ENCODE peak calls at places on chromosome 3, in six cellular contexts. F is GM23248, W is GM23338, O is PC-3, G is IMR-90, Y is HCT116. C is an unnamed sample.

GRCh38 chr3:197491923-197492664 is 63.7 kb downstream of the BDH1 start:
- DNase-seq in G (no peak), F (no peak), O (no peak), W (no peak), Y (no peak), C (no peak)

GRCh38 chr3:179907784-179908482 is 128.8 kb downstream of the PEX5L start:
- DNase-seq in G (no peak), O (no peak), F (no peak), Y (no peak), W (no peak), C (no peak)

GRCh38 chr3:29026959-29027358 is 253.9 kb upstream of the RBMS3 start:
- DNase-seq in W (no peak), G (peak), F (peak), Y (no peak), O (peak), C (no peak)

GRCh38 chr3:108030915-108031425 is 59.9 kb downstream of the CD47 start:
- DNase-seq in F (no peak), W (no peak), G (no peak), O (no peak), Y (no peak), C (no peak)

GRCh38 chr3:49422379-49423248 is at the start of gene AMT:
- DNase-seq in Y (no peak), W (peak), O (no peak), F (no peak), G (peak), C (no peak)

GRCh38 chr3:139339219-139339906 is 4.5 kb upstream of the MRPS22 start:
- DNase-seq in O (no peak), Y (no peak), W (no peak), G (peak), F (peak), C (no peak)

GRCh38 chr3:140242818-140243276 is 307.9 kb downstream of the CLSTN2 start:
- DNase-seq in G (no peak), W (no peak), Y (no peak), O (no peak), F (no peak), C (no peak)

GRCh38 chr3:143885803-143886427 is 37.6 kb upstream of the SLC9A9 start:
- DNase-seq in W (peak), F (peak), G (peak), Y (peak), O (peak), C (peak)

GRCh38 chr3:106176734-106177133 is 307.9 kb upstream of the CBLB start:
- DNase-seq in G (peak), O (no peak), Y (no peak), W (no peak), F (peak), C (no peak)

GRCh38 chr3:156489462-156489911 is 65.4 kb downstream of the SSR3 start:
- DNase-seq in W (no peak), F (peak), G (peak), Y (no peak), O (no peak), C (no peak)

GRCh38 chr3:58065700-58066167 is 57.5 kb downstream of the FLNB start:
- DNase-seq in O (no peak), F (no peak), Y (no peak), G (no peak), W (no peak), C (no peak)

GRCh38 chr3:73036694-73037368 is 24.6 kb upstream of the EBLN2 start:
- DNase-seq in Y (no peak), O (peak), G (no peak), W (no peak), F (peak), C (no peak)

GRCh38 chr3:178658694-178659315 is 122.6 kb downstream of the KCNMB2 start:
- DNase-seq in G (no peak), F (no peak), Y (no peak), W (no peak), O (no peak), C (no peak)

GRCh38 chr3:38561746-38562466 is 65.8 kb downstream of the EXOG start:
- DNase-seq in F (no peak), G (no peak), O (no peak), Y (no peak), W (no peak), C (no peak)

GRCh38 chr3:13880811-13881156 is 913 bp upstream of the WNT7A start:
- DNase-seq in F (no peak), W (peak), G (no peak), Y (no peak), O (peak), C (no peak)

GRCh38 chr3:148990211-148990610 is 1.1 kb upstream of the GYG1 start:
- DNase-seq in F (peak), W (no peak), Y (no peak), O (no peak), G (no peak), C (no peak)

GRCh38 chr3:14170569-14171159 is 7.7 kb downstream of the XPC start:
- DNase-seq in O (peak), F (peak), W (no peak), G (peak), Y (no peak), C (no peak)

GRCh38 chr3:39378092-39378491 is 5.1 kb upstream of the SLC25A38 start:
- DNase-seq in G (peak), F (peak), W (peak), Y (peak), O (peak), C (peak)

GRCh38 chr3:179681492-179682263 is 28.8 kb downstream of the USP13 start:
- DNase-seq in F (no peak), W (no peak), O (no peak), Y (no peak), G (peak), C (no peak)

GRCh38 chr3:146781059-146781458 is 175.9 kb upstream of the PLSCR5 start:
- DNase-seq in O (no peak), F (peak), Y (no peak), W (peak), G (no peak), C (no peak)

GRCh38 chr3:133966954-133967353 is 62.8 kb downstream of the SLCO2A1 start:
- DNase-seq in W (no peak), Y (no peak), F (no peak), G (no peak), O (no peak), C (no peak)

GRCh38 chr3:46006646-46007045 is 11.0 kb upstream of the FYCO1 start:
- DNase-seq in O (peak), Y (no peak), F (peak), W (no peak), G (peak), C (no peak)

GRCh38 chr3:188915137-188915536 is 256.6 kb upstream of the TPRG1 start:
- DNase-seq in Y (no peak), F (peak), O (no peak), G (peak), W (no peak), C (no peak)

GRCh38 chr3:9688961-9689360 is 14.7 kb upstream of the CPNE9 start:
- DNase-seq in G (no peak), F (no peak), O (no peak), Y (no peak), W (no peak), C (no peak)

GRCh38 chr3:5014431-5014830 is 35.2 kb downstream of the BHLHE40 start:
- DNase-seq in W (no peak), Y (no peak), F (peak), G (no peak), O (no peak), C (no peak)

GRCh38 chr3:5013021-5013906 is 34.0 kb downstream of the BHLHE40 start:
- DNase-seq in W (no peak), F (peak), Y (peak), O (peak), G (peak), C (no peak)

GRCh38 chr3:5010706-5011554 is 31.7 kb downstream of the BHLHE40 start:
- DNase-seq in F (peak), G (peak), Y (no peak), O (no peak), W (no peak), C (no peak)

GRCh38 chr3:5011555-5012256 is 32.5 kb downstream of the BHLHE40 start:
- DNase-seq in G (no peak), Y (no peak), W (no peak), F (no peak), O (no peak), C (peak)

DNA sequence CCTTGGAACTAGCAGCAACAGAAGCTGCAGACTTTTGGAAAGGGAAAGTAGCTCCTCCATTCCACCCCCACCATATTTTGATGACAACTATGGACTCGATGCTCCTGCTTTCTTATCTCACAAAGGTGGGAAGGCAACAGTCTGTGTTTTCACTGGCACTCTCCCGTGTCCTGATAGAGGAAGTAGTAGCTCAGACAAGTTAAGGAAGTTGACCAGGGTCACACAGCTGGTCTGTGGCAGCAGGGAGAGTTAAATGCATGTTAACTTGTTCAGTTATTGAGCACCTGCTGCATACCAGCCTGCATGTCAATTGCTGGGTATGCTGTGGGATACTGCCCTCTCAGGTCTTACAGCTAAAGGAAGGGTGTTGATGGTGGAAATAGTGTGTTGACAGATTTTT is 33.2 kb downstream of the BHLHE40 start:
- DNase-seq in Y (no peak), G (no peak), W (no peak), F (no peak), O (no peak), C (no peak)
- H3K4me3 ChIP-seq in Y (no peak), G (no peak), W (no peak), F (no peak), O (no peak), C (no peak)

GRCh38 chr3:177441281-177441812 is 244.1 kb upstream of the TBL1XR1 start:
- DNase-seq in W (no peak), G (no peak), Y (no peak), F (peak), O (no peak), C (no peak)

GRCh38 chr3:177440456-177441105 is 243.3 kb upstream of the TBL1XR1 start:
- DNase-seq in O (peak), F (peak), W (no peak), G (no peak), Y (no peak), C (no peak)

GRCh38 chr3:177439729-177440269 is 242.5 kb upstream of the TBL1XR1 start:
- DNase-seq in W (no peak), O (no peak), F (no peak), Y (no peak), G (peak), C (no peak)

GRCh38 chr3:177443469-177443868 is 246.2 kb upstream of the TBL1XR1 start:
- DNase-seq in O (peak), Y (peak), W (no peak), F (peak), G (peak), C (no peak)

DNA sequence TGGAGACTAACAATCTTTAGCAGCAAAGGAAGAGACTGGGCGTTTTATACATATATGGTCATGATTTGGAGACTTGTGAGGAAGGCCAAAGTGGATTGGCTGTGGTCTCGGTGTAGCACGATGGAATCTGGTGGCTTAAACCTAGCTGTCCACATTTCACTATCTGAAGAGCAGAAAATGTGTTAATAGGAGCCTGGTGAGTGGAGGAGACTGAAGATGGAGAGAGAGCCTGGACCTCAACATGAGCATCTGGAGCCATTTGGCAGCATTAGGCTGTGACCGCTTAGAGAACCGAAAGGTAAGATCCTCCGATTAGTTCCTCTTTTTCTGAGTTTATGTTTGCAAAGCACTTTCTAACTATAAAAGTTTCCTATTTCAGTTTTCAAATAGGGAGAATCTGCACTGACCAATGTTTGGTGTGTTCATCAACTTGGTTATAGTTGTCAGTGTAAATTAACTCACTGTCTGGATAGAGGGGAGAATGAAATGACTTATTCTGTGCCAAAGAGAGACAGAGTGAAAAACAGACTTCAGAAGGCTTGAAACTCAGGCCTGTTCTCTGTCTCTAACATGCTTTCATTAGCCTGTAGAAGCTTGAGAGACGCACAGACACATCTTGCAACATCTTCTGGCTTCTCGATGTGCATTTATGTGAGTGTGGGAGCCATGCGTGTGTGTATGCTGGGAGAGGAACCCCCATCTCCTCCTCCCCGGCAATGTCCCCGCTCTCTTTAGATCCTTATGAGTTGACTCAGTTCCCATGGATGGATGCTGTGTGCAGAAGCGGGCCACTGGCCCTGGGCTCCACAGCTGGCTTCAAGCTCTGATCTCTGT is 244.7 kb upstream of the TBL1XR1 start:
- DNase-seq in G (no peak), Y (no peak), F (peak), W (no peak), O (no peak), C (peak)
- H2AFZ ChIP-seq in G (peak), Y (peak), F (peak), W (peak), O (no peak), C (peak)

DNA sequence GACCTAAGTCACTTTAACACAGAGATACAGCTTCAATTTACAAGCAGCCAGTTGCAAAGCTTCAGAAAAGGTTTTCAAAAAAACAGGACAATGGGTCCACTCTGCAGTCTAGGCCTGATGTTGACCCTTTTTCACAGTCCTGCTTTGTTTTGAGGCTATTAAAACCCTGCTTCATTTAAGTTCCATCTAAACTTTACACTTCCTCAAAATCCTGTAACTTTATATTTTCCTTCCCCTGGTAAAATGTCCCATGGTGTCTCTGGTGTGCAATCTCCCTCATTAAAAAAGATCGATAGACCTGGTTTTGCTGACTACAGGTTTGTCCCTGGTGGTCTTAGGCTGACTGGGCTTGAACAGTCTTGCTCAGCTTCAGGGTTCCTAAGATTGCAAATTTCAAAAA is 5.1 kb upstream of the RPL14 start:
- DNase-seq in G (no peak), O (no peak), Y (no peak), W (no peak), F (no peak), C (peak)
- H3K4me3 ChIP-seq in G (peak), O (peak), Y (peak), W (peak), F (peak), C (peak)

GRCh38 chr3:69543080-69543429 is 157.2 kb upstream of the FRMD4B start:
- DNase-seq in W (no peak), Y (no peak), O (no peak), G (no peak), F (no peak), C (no peak)
- H2AFZ ChIP-seq in W (peak), Y (no peak), O (no peak), G (no peak), F (no peak), C (no peak)